ENCODE peak calls at places on chromosomes 1 and 21, in six cellular contexts. One of them, this sample, is unnamed.

GRCh38 chr1:15106608-15107007 is 46.9 kb upstream of the TMEM51 start:
- DNase-seq in fibroblast of lung: no peak
- DNase-seq in GM10248: no peak
- DNase-seq in suprapubic skin: no peak
- DNase-seq in WTC11: no peak
- DNase-seq in H1: no peak
- DNase-seq in this sample: no peak

GRCh38 chr1:16249838-16250241 is 12.9 kb upstream of the CPLANE2 start:
- DNase-seq in H1: no peak
- DNase-seq in GM10248: no peak
- DNase-seq in suprapubic skin: peak; percentile 82
- DNase-seq in fibroblast of lung: peak; percentile 64
- DNase-seq in WTC11: no peak
- DNase-seq in this sample: no peak

GRCh38 chr21:43808367-43808766 is 19.0 kb downstream of the RRP1 start:
- DNase-seq in GM10248: no peak
- DNase-seq in suprapubic skin: no peak
- DNase-seq in fibroblast of lung: no peak
- DNase-seq in WTC11: no peak
- DNase-seq in H1: no peak
- DNase-seq in this sample: no peak

GRCh38 chr1:113981962-113982931 is 3.0 kb downstream of the OLFML3 start:
- DNase-seq in WTC11: no peak
- DNase-seq in H1: no peak
- DNase-seq in fibroblast of lung: peak; percentile 82
- DNase-seq in suprapubic skin: no peak
- DNase-seq in GM10248: no peak
- DNase-seq in this sample: no peak

GRCh38 chr1:235642021-235642942 is 7.3 kb downstream of the GNG4 start:
- DNase-seq in GM10248: peak; percentile 75
- DNase-seq in H1: no peak
- DNase-seq in WTC11: peak; percentile 43
- DNase-seq in suprapubic skin: no peak
- DNase-seq in fibroblast of lung: peak; percentile 70
- DNase-seq in this sample: no peak

GRCh38 chr1:236812334-236813030 is 17.4 kb downstream of the MTR start:
- DNase-seq in GM10248: no peak
- DNase-seq in WTC11: no peak
- DNase-seq in suprapubic skin: no peak
- DNase-seq in fibroblast of lung: no peak
- DNase-seq in H1: no peak
- DNase-seq in this sample: no peak

GRCh38 chr1:30511563-30512252 is 211.7 kb downstream of the MATN1 start:
- DNase-seq in fibroblast of lung: peak; percentile 72
- DNase-seq in H1: no peak
- DNase-seq in suprapubic skin: peak; percentile 54
- DNase-seq in WTC11: no peak
- DNase-seq in GM10248: no peak
- DNase-seq in this sample: no peak

GRCh38 chr1:239619190-239619589 is 232.8 kb downstream of the CHRM3 start:
- DNase-seq in GM10248: no peak
- DNase-seq in H1: no peak
- DNase-seq in fibroblast of lung: no peak
- DNase-seq in suprapubic skin: no peak
- DNase-seq in WTC11: no peak
- DNase-seq in this sample: no peak

GRCh38 chr1:56185493-56185892 is 393.9 kb downstream of the PLPP3 start:
- DNase-seq in suprapubic skin: no peak
- DNase-seq in fibroblast of lung: no peak
- DNase-seq in WTC11: no peak
- DNase-seq in GM10248: no peak
- DNase-seq in H1: no peak
- DNase-seq in this sample: no peak

GRCh38 chr1:7767176-7767575 is 3.9 kb upstream of the VAMP3 start:
- DNase-seq in fibroblast of lung: no peak
- DNase-seq in suprapubic skin: no peak
- DNase-seq in H1: no peak
- DNase-seq in WTC11: no peak
- DNase-seq in GM10248: no peak
- DNase-seq in this sample: no peak

GRCh38 chr1:26280333-26281042 is 602 bp downstream of the SH3BGRL3 start:
- DNase-seq in suprapubic skin: no peak
- DNase-seq in fibroblast of lung: peak; percentile 53
- DNase-seq in WTC11: no peak
- DNase-seq in GM10248: no peak
- DNase-seq in H1: no peak
- DNase-seq in this sample: no peak

GRCh38 chr1:194045416-194045815 is 859.0 kb upstream of the B3GALT2 start:
- DNase-seq in suprapubic skin: no peak
- DNase-seq in H1: no peak
- DNase-seq in fibroblast of lung: peak; percentile 73
- DNase-seq in WTC11: no peak
- DNase-seq in GM10248: no peak
- DNase-seq in this sample: no peak

GRCh38 chr1:81812712-81813111 is 12.0 kb downstream of the ADGRL2 start:
- DNase-seq in WTC11: no peak
- DNase-seq in H1: no peak
- DNase-seq in fibroblast of lung: peak; percentile 41
- DNase-seq in suprapubic skin: no peak
- DNase-seq in GM10248: no peak
- DNase-seq in this sample: no peak

GRCh38 chr1:222171005-222171404 is 376.9 kb downstream of the HHIPL2 start:
- DNase-seq in WTC11: no peak
- DNase-seq in GM10248: peak; percentile 33
- DNase-seq in suprapubic skin: no peak
- DNase-seq in H1: no peak
- DNase-seq in fibroblast of lung: peak; percentile 62
- DNase-seq in this sample: no peak

GRCh38 chr1:15934211-15935055 is 41.5 kb downstream of the ZBTB17 start:
- DNase-seq in WTC11: no peak
- DNase-seq in fibroblast of lung: no peak
- DNase-seq in GM10248: no peak
- DNase-seq in suprapubic skin: no peak
- DNase-seq in H1: no peak
- DNase-seq in this sample: no peak

GRCh38 chr1:32993215-32993566 is 28.6 kb upstream of the RNF19B start:
- DNase-seq in suprapubic skin: no peak
- DNase-seq in H1: no peak
- DNase-seq in WTC11: no peak
- DNase-seq in fibroblast of lung: no peak
- DNase-seq in GM10248: peak; percentile 60
- DNase-seq in this sample: no peak

GRCh38 chr21:45347048-45347711 is 57.8 kb upstream of the COL18A1 start:
- DNase-seq in GM10248: no peak
- DNase-seq in WTC11: peak; percentile 47
- DNase-seq in H1: no peak
- DNase-seq in suprapubic skin: peak; percentile 82
- DNase-seq in fibroblast of lung: no peak
- DNase-seq in this sample: no peak

GRCh38 chr1:198363752-198364151 is 176.7 kb downstream of the ATP6V1G3 start:
- DNase-seq in fibroblast of lung: no peak
- DNase-seq in H1: no peak
- DNase-seq in GM10248: no peak
- DNase-seq in WTC11: no peak
- DNase-seq in suprapubic skin: no peak
- DNase-seq in this sample: no peak

GRCh38 chr1:52142220-52143153 is 598 bp downstream of the ZFYVE9 start:
- DNase-seq in suprapubic skin: peak; percentile 77
- DNase-seq in WTC11: peak; percentile 55
- DNase-seq in GM10248: peak; percentile 50
- DNase-seq in H1: peak; percentile 19
- DNase-seq in fibroblast of lung: peak; percentile 63
- DNase-seq in this sample: peak; percentile 37

GRCh38 chr1:207962716-207963428 is 51.9 kb upstream of the CD34 start:
- DNase-seq in fibroblast of lung: peak; percentile 29
- DNase-seq in suprapubic skin: peak; percentile 87
- DNase-seq in H1: no peak
- DNase-seq in WTC11: peak; percentile 26
- DNase-seq in GM10248: no peak
- DNase-seq in this sample: no peak

GRCh38 chr1:223662943-223663342 is 2.6 kb downstream of the CAPN8 start:
- DNase-seq in fibroblast of lung: no peak
- DNase-seq in WTC11: no peak
- DNase-seq in GM10248: no peak
- DNase-seq in suprapubic skin: no peak
- DNase-seq in H1: no peak
- DNase-seq in this sample: no peak

GRCh38 chr21:42526379-42526727 is 12.7 kb downstream of the SLC37A1 start:
- DNase-seq in H1: no peak
- DNase-seq in fibroblast of lung: no peak
- DNase-seq in WTC11: no peak
- DNase-seq in GM10248: no peak
- DNase-seq in suprapubic skin: peak; percentile 50
- DNase-seq in this sample: no peak

GRCh38 chr1:205568469-205569361 is 63.1 kb downstream of the ELK4 start:
- DNase-seq in suprapubic skin: peak; percentile 61
- DNase-seq in WTC11: no peak
- DNase-seq in fibroblast of lung: peak; percentile 6
- DNase-seq in GM10248: no peak
- DNase-seq in H1: no peak
- DNase-seq in this sample: peak; percentile 13

GRCh38 chr1:30808067-30808662 is 50.6 kb upstream of the LAPTM5 start:
- DNase-seq in WTC11: no peak
- DNase-seq in fibroblast of lung: no peak
- DNase-seq in suprapubic skin: no peak
- DNase-seq in H1: no peak
- DNase-seq in GM10248: no peak
- DNase-seq in this sample: no peak

GRCh38 chr1:92485374-92486250 is 1.1 kb downstream of the GFI1 start:
- DNase-seq in fibroblast of lung: no peak
- DNase-seq in GM10248: peak; percentile 74
- DNase-seq in suprapubic skin: no peak
- DNase-seq in H1: no peak
- DNase-seq in WTC11: peak; percentile 80
- DNase-seq in this sample: peak; percentile 79

GRCh38 chr1:41582851-41583657 is 98.6 kb upstream of the EDN2 start:
- DNase-seq in fibroblast of lung: no peak
- DNase-seq in H1: no peak
- DNase-seq in GM10248: no peak
- DNase-seq in WTC11: no peak
- DNase-seq in suprapubic skin: no peak
- DNase-seq in this sample: no peak

GRCh38 chr1:19815801-19816736 is 986 bp upstream of the RNF186 start:
- DNase-seq in WTC11: no peak
- DNase-seq in suprapubic skin: peak; percentile 78
- DNase-seq in GM10248: no peak
- DNase-seq in fibroblast of lung: no peak
- DNase-seq in H1: no peak
- DNase-seq in this sample: no peak

GRCh38 chr1:15994590-15995351 is 9.3 kb upstream of the SRARP start:
- DNase-seq in WTC11: peak; percentile 60
- DNase-seq in suprapubic skin: no peak
- DNase-seq in GM10248: peak; percentile 64
- DNase-seq in H1: no peak
- DNase-seq in fibroblast of lung: peak; percentile 47
- DNase-seq in this sample: peak; percentile 61

GRCh38 chr1:3948344-3948743 is 48.3 kb upstream of the C1orf174 start:
- DNase-seq in WTC11: no peak
- DNase-seq in H1: no peak
- DNase-seq in GM10248: no peak
- DNase-seq in fibroblast of lung: no peak
- DNase-seq in suprapubic skin: no peak
- DNase-seq in this sample: no peak

GRCh38 chr1:204366759-204367158 is 7.0 kb upstream of the PLEKHA6 start:
- DNase-seq in H1: no peak
- DNase-seq in suprapubic skin: no peak
- DNase-seq in fibroblast of lung: no peak
- DNase-seq in GM10248: no peak
- DNase-seq in WTC11: peak; percentile 75
- DNase-seq in this sample: peak; percentile 64
- TF ChIP-seq CTCF in H1: peak; percentile 91
- TF ChIP-seq CTCF in suprapubic skin: no peak
- TF ChIP-seq CTCF in fibroblast of lung: peak; percentile 50
- TF ChIP-seq CTCF in GM10248: peak; percentile 37
- TF ChIP-seq CTCF in WTC11: peak; percentile 29
- TF ChIP-seq CTCF in this sample: peak; percentile 57

GRCh38 chr1:23178931-23179330 is 10.3 kb upstream of the LUZP1 start:
- DNase-seq in H1: no peak
- DNase-seq in WTC11: no peak
- DNase-seq in GM10248: no peak
- DNase-seq in fibroblast of lung: no peak
- DNase-seq in suprapubic skin: no peak
- DNase-seq in this sample: no peak
- TF ChIP-seq CTCF in H1: no peak
- TF ChIP-seq CTCF in WTC11: no peak
- TF ChIP-seq CTCF in GM10248: no peak
- TF ChIP-seq CTCF in fibroblast of lung: peak; percentile 46
- TF ChIP-seq CTCF in suprapubic skin: no peak
- TF ChIP-seq CTCF in this sample: peak; percentile 22

DNA sequence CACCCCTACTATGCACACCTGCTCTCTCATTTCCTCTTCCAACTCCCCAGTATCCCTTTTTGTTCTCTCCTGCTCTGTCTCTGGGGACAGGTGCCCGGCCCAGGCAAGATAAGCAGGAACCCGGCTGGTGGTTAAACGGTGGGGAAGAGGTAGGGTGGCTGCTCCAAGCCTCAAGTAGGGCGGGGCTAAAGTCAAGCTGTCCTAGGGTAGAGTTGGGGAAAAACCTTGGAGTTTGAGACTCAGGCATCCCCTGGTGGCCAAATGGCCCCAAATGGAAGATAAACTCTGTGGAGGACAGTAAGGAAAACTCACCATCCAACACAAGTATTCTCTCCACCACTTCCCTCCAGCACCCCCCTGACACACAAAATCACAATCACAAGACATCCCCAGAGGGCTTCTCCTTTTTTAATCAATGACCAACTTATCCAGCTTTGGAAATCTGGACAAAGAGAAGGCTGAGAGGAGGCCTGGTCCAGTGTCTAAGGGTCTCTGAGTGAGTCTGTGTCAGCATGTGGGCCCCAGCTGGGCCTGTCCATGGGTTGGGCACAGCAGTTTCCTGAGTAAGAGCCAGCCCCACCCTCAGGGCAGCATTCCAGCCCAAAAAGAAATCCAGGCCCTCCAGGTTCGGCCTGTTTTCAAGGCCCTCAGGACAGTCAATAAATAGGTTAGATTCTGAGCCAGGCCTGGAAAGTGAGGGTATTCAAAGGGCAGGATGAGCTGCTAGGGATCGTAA is 9.8 kb downstream of the POMGNT1 start:
- DNase-seq in WTC11: no peak
- DNase-seq in suprapubic skin: no peak
- DNase-seq in H1: no peak
- DNase-seq in fibroblast of lung: no peak
- DNase-seq in GM10248: no peak
- DNase-seq in this sample: no peak
- TF ChIP-seq CTCF in WTC11: no peak
- TF ChIP-seq CTCF in suprapubic skin: no peak
- TF ChIP-seq CTCF in H1: peak; percentile 9
- TF ChIP-seq CTCF in fibroblast of lung: no peak
- TF ChIP-seq CTCF in GM10248: no peak
- TF ChIP-seq CTCF in this sample: no peak

DNA sequence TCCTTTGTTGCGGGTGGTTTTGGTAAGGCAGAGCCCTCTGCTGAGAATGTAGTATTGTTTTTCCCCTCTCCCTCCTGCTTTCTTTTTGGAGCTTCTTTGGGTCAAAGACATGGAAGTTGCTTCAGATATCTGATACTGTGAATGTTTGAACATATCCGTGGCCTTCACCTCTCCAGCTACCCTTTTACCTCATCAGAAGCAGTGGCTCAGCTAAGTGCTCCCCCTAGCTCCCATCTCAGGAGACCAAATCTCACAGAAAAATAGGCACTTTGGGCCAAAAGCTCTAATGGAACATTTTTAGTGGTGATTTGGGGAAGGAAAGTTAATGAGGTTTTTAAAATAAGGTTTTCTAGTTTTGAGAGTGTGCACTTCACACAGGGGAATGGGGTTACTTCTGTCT is 6.3 kb downstream of the TMEM200B start:
- DNase-seq in H1: no peak
- DNase-seq in suprapubic skin: no peak
- DNase-seq in GM10248: no peak
- DNase-seq in WTC11: no peak
- DNase-seq in fibroblast of lung: no peak
- DNase-seq in this sample: no peak
- TF ChIP-seq CTCF in H1: no peak
- TF ChIP-seq CTCF in suprapubic skin: no peak
- TF ChIP-seq CTCF in GM10248: no peak
- TF ChIP-seq CTCF in WTC11: no peak
- TF ChIP-seq CTCF in fibroblast of lung: peak; percentile 45
- TF ChIP-seq CTCF in this sample: peak; percentile 14

This sample was measured in Caco-2.